ENCODE peak calls at places on chromosome 22, in four cellular contexts. I is frontal cortex, T is dermis blood vessel endothelial cell, D is spleen. A is an unnamed sample.

GRCh38 chr22:35467788-35468187 is 67.8 kb downstream of the MCM5 start:
- DNase-seq in I (peak), T (peak), D (peak), A (peak)

GRCh38 chr22:49296561-49296960 is 531.1 kb downstream of the BRD1 start:
- DNase-seq in I (peak), T (no peak), D (peak), A (no peak)

GRCh38 chr22:30289980-30290313 is 642 bp upstream of the CASTOR1 start:
- DNase-seq in I (no peak), T (no peak), D (no peak), A (no peak)

GRCh38 chr22:37186997-37187522 is 987 bp downstream of the C1QTNF6 start:
- DNase-seq in I (no peak), T (peak), D (peak), A (no peak)

GRCh38 chr22:44723801-44724200 is 21.8 kb downstream of the PRR5 start:
- DNase-seq in I (no peak), T (peak), D (no peak), A (no peak)

GRCh38 chr22:46652081-46652929 is 32.1 kb downstream of the GRAMD4 start:
- DNase-seq in I (no peak), T (peak), D (no peak), A (no peak)

GRCh38 chr22:28000361-28000760 is 81.3 kb upstream of the PITPNB start:
- DNase-seq in I (no peak), T (no peak), D (peak), A (no peak)

GRCh38 chr22:24161909-24162308 is 19.4 kb upstream of the SUSD2 start:
- DNase-seq in I (no peak), T (no peak), D (no peak), A (no peak)

GRCh38 chr22:40415531-40416266 is 45.3 kb downstream of the SGSM3 start:
- DNase-seq in I (no peak), T (no peak), D (peak), A (no peak)

GRCh38 chr22:34975721-34976120 is 90.2 kb upstream of the ISX start:
- DNase-seq in I (no peak), T (no peak), D (no peak), A (no peak)

GRCh38 chr22:50703726-50704509 is 31.3 kb downstream of the SHANK3 start:
- DNase-seq in I (no peak), T (no peak), D (peak), A (no peak)

GRCh38 chr22:29951675-29952413 is 68.9 kb downstream of the MTMR3 start:
- DNase-seq in I (no peak), T (no peak), D (no peak), A (no peak)

GRCh38 chr22:31148953-31149627 is 8.8 kb upstream of the PLA2G3 start:
- DNase-seq in I (peak), T (peak), D (no peak), A (no peak)

A was measured in hypothalamus.